ENCODE peak calls at places on chromosomes 4 and X, in seven cellular contexts. One of them, this sample, is unnamed.

GRCh38 chrX:103849558-103849957 is 17.5 kb upstream of the RAB9B start:
- DNase-seq in GM23248: no peak
- DNase-seq in osteoblast: no peak
- DNase-seq in OCI-LY7: no peak
- DNase-seq in GM23338: no peak
- DNase-seq in IMR-90: no peak
- DNase-seq in neuronal stem cell: no peak
- DNase-seq in this sample: no peak

GRCh38 chrX:17814557-17814956 is 46.5 kb downstream of the RAI2 start:
- DNase-seq in osteoblast: peak
- DNase-seq in neuronal stem cell: no peak
- DNase-seq in OCI-LY7: no peak
- DNase-seq in GM23338: no peak
- DNase-seq in IMR-90: peak
- DNase-seq in GM23248: peak
- DNase-seq in this sample: peak

GRCh38 chr4:75699299-75699698 is 25.1 kb upstream of the USO1 start:
- DNase-seq in OCI-LY7: no peak
- DNase-seq in GM23338: no peak
- DNase-seq in GM23248: no peak
- DNase-seq in IMR-90: no peak
- DNase-seq in osteoblast: peak
- DNase-seq in neuronal stem cell: no peak
- DNase-seq in this sample: no peak

GRCh38 chr4:30828290-30828926 is 108.2 kb downstream of the PCDH7 start:
- DNase-seq in GM23338: no peak
- DNase-seq in osteoblast: no peak
- DNase-seq in OCI-LY7: no peak
- DNase-seq in IMR-90: peak
- DNase-seq in GM23248: no peak
- DNase-seq in neuronal stem cell: no peak
- DNase-seq in this sample: peak

GRCh38 chrX:39556056-39556455 is 541.7 kb downstream of the BCOR start:
- DNase-seq in GM23338: peak
- DNase-seq in neuronal stem cell: no peak
- DNase-seq in OCI-LY7: no peak
- DNase-seq in IMR-90: no peak
- DNase-seq in GM23248: no peak
- DNase-seq in osteoblast: no peak
- DNase-seq in this sample: no peak

GRCh38 chr4:121484633-121485032 is 103.8 kb upstream of the QRFPR start:
- DNase-seq in IMR-90: peak
- DNase-seq in osteoblast: peak
- DNase-seq in GM23338: peak
- DNase-seq in OCI-LY7: peak
- DNase-seq in GM23248: peak
- DNase-seq in neuronal stem cell: peak
- DNase-seq in this sample: peak

GRCh38 chr4:100557306-100557705 is 39.5 kb upstream of the EMCN start:
- DNase-seq in OCI-LY7: no peak
- DNase-seq in osteoblast: no peak
- DNase-seq in GM23248: no peak
- DNase-seq in GM23338: no peak
- DNase-seq in IMR-90: no peak
- DNase-seq in neuronal stem cell: no peak
- DNase-seq in this sample: no peak

GRCh38 chrX:17932781-17933180 is 71.7 kb upstream of the RAI2 start:
- DNase-seq in osteoblast: no peak
- DNase-seq in neuronal stem cell: no peak
- DNase-seq in OCI-LY7: no peak
- DNase-seq in IMR-90: no peak
- DNase-seq in GM23338: no peak
- DNase-seq in GM23248: no peak
- DNase-seq in this sample: no peak

GRCh38 chr4:122632396-122633143 is 11.7 kb upstream of the IL21 start:
- DNase-seq in OCI-LY7: no peak
- DNase-seq in GM23338: no peak
- DNase-seq in GM23248: no peak
- DNase-seq in IMR-90: peak
- DNase-seq in osteoblast: no peak
- DNase-seq in neuronal stem cell: no peak
- DNase-seq in this sample: peak

GRCh38 chr4:158769175-158769831 is 477 bp downstream of the FNIP2 start:
- DNase-seq in GM23338: peak
- DNase-seq in IMR-90: no peak
- DNase-seq in osteoblast: peak
- DNase-seq in GM23248: peak
- DNase-seq in OCI-LY7: no peak
- DNase-seq in neuronal stem cell: no peak
- DNase-seq in this sample: peak

GRCh38 chrX:111035991-111036390 is 60.0 kb upstream of the PAK3 start:
- DNase-seq in GM23338: no peak
- DNase-seq in OCI-LY7: no peak
- DNase-seq in osteoblast: no peak
- DNase-seq in neuronal stem cell: no peak
- DNase-seq in GM23248: no peak
- DNase-seq in IMR-90: no peak
- DNase-seq in this sample: no peak

GRCh38 chr4:148515248-148515647 is 73.0 kb upstream of the NR3C2 start:
- DNase-seq in IMR-90: peak
- DNase-seq in GM23338: no peak
- DNase-seq in osteoblast: no peak
- DNase-seq in GM23248: peak
- DNase-seq in OCI-LY7: no peak
- DNase-seq in neuronal stem cell: no peak
- DNase-seq in this sample: peak

GRCh38 chr4:3270141-3270611 is 21.2 kb downstream of the MSANTD1 start:
- DNase-seq in OCI-LY7: no peak
- DNase-seq in GM23338: no peak
- DNase-seq in osteoblast: peak
- DNase-seq in neuronal stem cell: no peak
- DNase-seq in IMR-90: no peak
- DNase-seq in GM23248: no peak
- DNase-seq in this sample: no peak

GRCh38 chrX:34585561-34585960 is 71.5 kb downstream of the TMEM47 start:
- DNase-seq in OCI-LY7: no peak
- DNase-seq in GM23248: no peak
- DNase-seq in GM23338: no peak
- DNase-seq in neuronal stem cell: no peak
- DNase-seq in IMR-90: no peak
- DNase-seq in osteoblast: no peak
- DNase-seq in this sample: no peak

GRCh38 chr4:13112030-13112429 is 372.1 kb downstream of the RAB28 start:
- DNase-seq in osteoblast: no peak
- DNase-seq in GM23338: no peak
- DNase-seq in GM23248: no peak
- DNase-seq in OCI-LY7: no peak
- DNase-seq in IMR-90: no peak
- DNase-seq in neuronal stem cell: no peak
- DNase-seq in this sample: no peak

GRCh38 chr4:140754918-140755810 is 1.0 kb downstream of the TBC1D9 start:
- DNase-seq in GM23338: peak
- DNase-seq in GM23248: peak
- DNase-seq in neuronal stem cell: no peak
- DNase-seq in OCI-LY7: no peak
- DNase-seq in osteoblast: peak
- DNase-seq in IMR-90: no peak
- DNase-seq in this sample: no peak

GRCh38 chr4:40178672-40179071 is 18.2 kb upstream of the RHOH start:
- DNase-seq in neuronal stem cell: no peak
- DNase-seq in IMR-90: no peak
- DNase-seq in osteoblast: no peak
- DNase-seq in GM23338: no peak
- DNase-seq in OCI-LY7: no peak
- DNase-seq in GM23248: no peak
- DNase-seq in this sample: no peak

GRCh38 chr4:141540643-141541042 is 95.7 kb upstream of the IL15 start:
- DNase-seq in GM23338: no peak
- DNase-seq in IMR-90: peak
- DNase-seq in GM23248: peak
- DNase-seq in neuronal stem cell: no peak
- DNase-seq in osteoblast: peak
- DNase-seq in OCI-LY7: no peak
- DNase-seq in this sample: peak

GRCh38 chrX:153526040-153526439 is 8.6 kb downstream of the ATP2B3 start:
- DNase-seq in GM23248: no peak
- DNase-seq in GM23338: no peak
- DNase-seq in osteoblast: peak
- DNase-seq in OCI-LY7: no peak
- DNase-seq in neuronal stem cell: no peak
- DNase-seq in IMR-90: no peak
- DNase-seq in this sample: no peak

DNA sequence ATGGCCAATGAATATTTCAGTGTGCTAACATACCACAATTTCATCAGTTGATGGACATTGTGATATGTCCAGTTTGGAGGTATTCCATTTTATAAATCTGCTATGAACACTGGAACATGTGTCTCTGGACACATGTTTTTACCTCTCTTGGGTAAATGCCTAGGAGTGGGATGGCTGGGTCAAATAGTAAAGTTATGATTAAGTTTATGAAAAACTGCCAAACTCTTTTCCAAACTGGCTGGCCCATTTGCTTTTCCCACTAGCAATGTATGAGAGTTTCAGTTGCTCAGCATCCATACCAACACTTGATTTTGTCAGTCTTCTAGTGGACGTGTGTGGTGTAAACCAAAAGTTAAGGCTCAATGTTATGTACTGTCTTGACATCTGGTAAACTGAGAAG is 40.5 kb downstream of the CEP44 start:
- DNase-seq in IMR-90: peak
- DNase-seq in osteoblast: no peak
- DNase-seq in OCI-LY7: no peak
- DNase-seq in neuronal stem cell: no peak
- DNase-seq in GM23248: peak
- DNase-seq in GM23338: no peak
- DNase-seq in this sample: peak
- H3K27ac ChIP-seq in IMR-90: no peak
- H3K27ac ChIP-seq in osteoblast: no peak
- H3K27ac ChIP-seq in OCI-LY7: no peak
- H3K27ac ChIP-seq in neuronal stem cell: no peak
- H3K27ac ChIP-seq in GM23248: peak
- H3K27ac ChIP-seq in GM23338: no peak
- H3K27ac ChIP-seq in this sample: no peak

GRCh38 chr4:74042681-74043080 is 4.2 kb upstream of the CXCL3 start:
- DNase-seq in IMR-90: no peak
- DNase-seq in osteoblast: no peak
- DNase-seq in GM23248: no peak
- DNase-seq in OCI-LY7: no peak
- DNase-seq in neuronal stem cell: no peak
- DNase-seq in GM23338: peak
- DNase-seq in this sample: no peak

GRCh38 chr4:74038161-74039064 is at the start of gene CXCL3:
- DNase-seq in osteoblast: peak
- DNase-seq in GM23248: peak
- DNase-seq in neuronal stem cell: peak
- DNase-seq in GM23338: peak
- DNase-seq in IMR-90: peak
- DNase-seq in OCI-LY7: no peak
- DNase-seq in this sample: peak

GRCh38 chr4:74041418-74041817 is 2.9 kb upstream of the CXCL3 start:
- DNase-seq in IMR-90: no peak
- DNase-seq in neuronal stem cell: no peak
- DNase-seq in GM23248: no peak
- DNase-seq in OCI-LY7: no peak
- DNase-seq in GM23338: no peak
- DNase-seq in osteoblast: no peak
- DNase-seq in this sample: no peak

GRCh38 chr4:74037076-74037475 is 1.4 kb downstream of the CXCL3 start:
- DNase-seq in osteoblast: peak
- DNase-seq in GM23248: no peak
- DNase-seq in IMR-90: no peak
- DNase-seq in OCI-LY7: no peak
- DNase-seq in neuronal stem cell: no peak
- DNase-seq in GM23338: peak
- DNase-seq in this sample: no peak

GRCh38 chr4:74039065-74039763 is 725 bp upstream of the CXCL3 start:
- DNase-seq in osteoblast: peak
- DNase-seq in OCI-LY7: no peak
- DNase-seq in IMR-90: peak
- DNase-seq in neuronal stem cell: no peak
- DNase-seq in GM23248: peak
- DNase-seq in GM23338: no peak
- DNase-seq in this sample: peak
- H2AFZ ChIP-seq in osteoblast: peak
- H2AFZ ChIP-seq in OCI-LY7: no peak
- H2AFZ ChIP-seq in IMR-90: peak
- H2AFZ ChIP-seq in neuronal stem cell: peak
- H2AFZ ChIP-seq in GM23248: peak
- H2AFZ ChIP-seq in GM23338: peak
- H2AFZ ChIP-seq in this sample: peak

GRCh38 chr4:15375707-15376106 is 52.1 kb upstream of the C1QTNF7 start:
- DNase-seq in OCI-LY7: no peak
- DNase-seq in GM23248: no peak
- DNase-seq in osteoblast: no peak
- DNase-seq in neuronal stem cell: no peak
- DNase-seq in IMR-90: no peak
- DNase-seq in GM23338: no peak
- DNase-seq in this sample: peak

GRCh38 chr4:15376145-15376544 is 51.7 kb upstream of the C1QTNF7 start:
- DNase-seq in GM23248: no peak
- DNase-seq in IMR-90: no peak
- DNase-seq in OCI-LY7: no peak
- DNase-seq in osteoblast: no peak
- DNase-seq in GM23338: no peak
- DNase-seq in neuronal stem cell: no peak
- DNase-seq in this sample: no peak

GRCh38 chr4:15376594-15376993 is 51.2 kb upstream of the C1QTNF7 start:
- DNase-seq in GM23338: peak
- DNase-seq in OCI-LY7: no peak
- DNase-seq in IMR-90: peak
- DNase-seq in neuronal stem cell: no peak
- DNase-seq in GM23248: peak
- DNase-seq in osteoblast: peak
- DNase-seq in this sample: peak

GRCh38 chr4:15378493-15378892 is 49.3 kb upstream of the C1QTNF7 start:
- DNase-seq in OCI-LY7: no peak
- DNase-seq in GM23248: no peak
- DNase-seq in osteoblast: no peak
- DNase-seq in IMR-90: no peak
- DNase-seq in GM23338: no peak
- DNase-seq in neuronal stem cell: no peak
- DNase-seq in this sample: no peak

DNA sequence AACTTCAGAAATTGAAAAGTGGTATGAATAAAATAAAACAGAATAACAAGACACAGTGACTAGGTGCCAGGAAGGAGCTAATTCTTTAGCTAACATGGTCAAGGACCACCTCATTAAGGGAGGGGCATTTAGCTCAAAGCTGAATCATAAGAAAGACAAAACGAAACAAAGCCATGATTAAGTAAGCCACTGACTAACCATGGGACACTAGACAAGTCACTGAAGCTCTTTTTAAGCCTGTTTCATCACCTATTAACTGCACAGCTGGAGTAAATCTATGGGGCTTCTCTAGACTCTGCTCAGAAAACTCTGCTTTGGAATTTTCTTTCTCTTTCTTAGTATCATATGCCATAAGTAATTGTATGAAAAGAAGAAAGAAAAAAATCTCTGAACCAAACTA is 49.8 kb upstream of the C1QTNF7 start:
- DNase-seq in OCI-LY7: no peak
- DNase-seq in GM23338: no peak
- DNase-seq in neuronal stem cell: no peak
- DNase-seq in GM23248: peak
- DNase-seq in osteoblast: no peak
- DNase-seq in IMR-90: peak
- DNase-seq in this sample: peak
- H3K27ac ChIP-seq in OCI-LY7: no peak
- H3K27ac ChIP-seq in GM23338: no peak
- H3K27ac ChIP-seq in neuronal stem cell: no peak
- H3K27ac ChIP-seq in GM23248: no peak
- H3K27ac ChIP-seq in osteoblast: no peak
- H3K27ac ChIP-seq in IMR-90: no peak
- H3K27ac ChIP-seq in this sample: no peak

GRCh38 chr4:87031946-87032345 is 97.1 kb downstream of the AFF1 start:
- DNase-seq in GM23248: peak
- DNase-seq in IMR-90: no peak
- DNase-seq in OCI-LY7: no peak
- DNase-seq in osteoblast: no peak
- DNase-seq in neuronal stem cell: no peak
- DNase-seq in GM23338: no peak
- DNase-seq in this sample: no peak
- H2AFZ ChIP-seq in GM23248: no peak
- H2AFZ ChIP-seq in IMR-90: no peak
- H2AFZ ChIP-seq in OCI-LY7: no peak
- H2AFZ ChIP-seq in osteoblast: no peak
- H2AFZ ChIP-seq in neuronal stem cell: no peak
- H2AFZ ChIP-seq in GM23338: no peak
- H2AFZ ChIP-seq in this sample: no peak